ENCODE peak calls at places on chromosomes 4 and X, in seven cellular contexts. F is IMR-90, J is neuronal stem cell, I is mesendoderm, L is mesenchymal stem cell, T is H9, M is H1. S is an unnamed sample.

GRCh38 chr4:102500371-102501175 is 586 bp upstream of the NFKB1 start:
- DNase-seq in I (peak; percentile 45), T (peak; percentile 48), F (peak; percentile 61), M (no peak), L (peak; percentile 67), J (peak; percentile 11), S (peak; percentile 53)

GRCh38 chr4:70183168-70183939 is 12.2 kb upstream of the ODAM start:
- DNase-seq in F (peak; percentile 48), I (peak; percentile 80), J (peak; percentile 63), L (peak; percentile 54), T (peak; percentile 42), M (peak; percentile 9), S (no peak)

GRCh38 chr4:175935016-175935661 is 123.1 kb upstream of the GPM6A start:
- DNase-seq in T (no peak), I (peak; percentile 90), M (no peak), F (no peak), J (no peak), L (no peak), S (peak; percentile 10)

GRCh38 chr4:25578431-25578830 is 77.2 kb upstream of the SLC34A2 start:
- DNase-seq in T (peak; percentile 46), L (no peak), M (peak; percentile 36), I (no peak), F (no peak), J (no peak), S (no peak)

GRCh38 chrX:36963069-36963808 is 44.9 kb upstream of the FAM47C start:
- DNase-seq in T (peak; percentile 53), F (no peak), I (peak; percentile 52), J (no peak), M (no peak), L (no peak), S (peak; percentile 42)

GRCh38 chr4:182736207-182736606 is 181.0 kb downstream of the DCTD start:
- DNase-seq in F (no peak), L (no peak), J (no peak), I (no peak), T (no peak), M (no peak), S (no peak)

GRCh38 chrX:18886344-18887161 is 97.4 kb downstream of the PHKA2 start:
- DNase-seq in J (peak; percentile 15), L (peak; percentile 54), I (peak; percentile 80), M (no peak), T (peak; percentile 76), F (peak; percentile 23), S (peak; percentile 92)

GRCh38 chr4:68129793-68130192 is at the start of gene TMPRSS11F:
- DNase-seq in J (no peak), T (no peak), L (no peak), I (peak; percentile 87), M (no peak), F (no peak), S (peak; percentile 95)

GRCh38 chr4:11741190-11741652 is 312.5 kb upstream of the HS3ST1 start:
- DNase-seq in I (peak; percentile 5), T (no peak), L (peak; percentile 78), M (no peak), F (peak; percentile 62), J (no peak), S (peak; percentile 72)

GRCh38 chr4:150828159-150828558 is 186.9 kb downstream of the LRBA start:
- DNase-seq in M (no peak), L (no peak), I (no peak), J (no peak), T (no peak), F (no peak), S (peak; percentile 15)

GRCh38 chrX:43349363-43349762 is 306.7 kb upstream of the MAOA start:
- DNase-seq in L (peak; percentile 23), F (peak; percentile 19), J (peak; percentile 0), T (peak; percentile 76), I (peak; percentile 71), M (no peak), S (peak; percentile 24)

GRCh38 chr4:4880492-4880891 is 21.0 kb downstream of the MSX1 start:
- DNase-seq in I (no peak), F (no peak), T (no peak), M (no peak), J (no peak), L (peak; percentile 18), S (no peak)
- H2BK5ac ChIP-seq in I (no peak overlapping the region), F (no peak overlapping the region), T (no peak overlapping the region), M (no peak overlapping the region), J (no peak overlapping the region), L (no peak overlapping the region), S (no peak overlapping the region)

GRCh38 chr4:184432127-184432922 is 42.0 kb downstream of the IRF2 start:
- DNase-seq in F (no peak), M (no peak), T (no peak), J (no peak), I (no peak), L (no peak), S (no peak)

GRCh38 chr4:184434021-184434420 is 40.3 kb downstream of the IRF2 start:
- DNase-seq in I (no peak), M (no peak), T (no peak), F (no peak), L (no peak), J (no peak), S (no peak)

GRCh38 chr4:184437565-184437964 is 36.8 kb downstream of the IRF2 start:
- DNase-seq in L (no peak), M (no peak), I (no peak), T (no peak), J (no peak), F (peak; percentile 50), S (no peak)

GRCh38 chr4:184433258-184433892 is 41.0 kb downstream of the IRF2 start:
- DNase-seq in L (no peak), M (no peak), I (no peak), F (peak; percentile 13), T (no peak), J (no peak), S (peak; percentile 57)

DNA sequence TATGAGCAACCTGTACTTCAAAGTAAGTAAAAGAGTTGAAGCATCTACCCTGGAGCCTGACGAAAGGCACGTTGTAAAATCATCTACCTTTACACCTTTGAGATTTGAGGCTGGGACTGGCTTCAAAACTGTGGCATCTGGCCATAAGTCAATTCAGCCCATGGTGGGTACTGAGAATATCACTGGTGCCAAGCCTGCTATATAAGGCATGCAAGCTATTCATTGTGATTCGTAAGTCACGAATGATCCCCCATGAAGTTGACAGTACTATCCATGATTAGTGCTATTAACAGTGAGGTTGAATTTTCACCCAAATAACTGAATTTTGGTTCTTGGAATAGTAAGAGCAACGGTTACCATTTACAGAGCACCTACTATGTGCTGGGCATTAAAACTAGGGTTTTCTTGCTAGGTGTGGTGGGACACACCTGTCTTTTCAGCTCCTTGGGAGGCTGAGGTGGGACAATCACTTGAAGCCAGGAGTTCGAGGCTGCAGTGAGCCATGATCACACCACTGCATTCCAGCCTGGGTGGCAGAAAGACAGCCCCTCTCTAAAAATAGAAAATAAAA is 39.8 kb downstream of the IRF2 start:
- DNase-seq in T (no peak), F (no peak), J (no peak), L (no peak), M (no peak), I (no peak), S (no peak)
- H3K9ac ChIP-seq in T (no peak overlapping the region), F (no peak overlapping the region), J (no peak overlapping the region), L (no peak overlapping the region), M (no peak overlapping the region), I (no peak overlapping the region), S (no peak overlapping the region)

GRCh38 chrX:14051416-14051815 is 21.7 kb upstream of the GEMIN8 start:
- DNase-seq in L (peak; percentile 21), M (no peak), I (no peak), T (no peak), J (no peak), F (no peak), S (no peak)
- H3K23ac ChIP-seq in L (no peak overlapping the region), M (no peak overlapping the region), I (no peak overlapping the region), T (no peak overlapping the region), J (no peak overlapping the region), F (no peak overlapping the region), S (no peak overlapping the region)

DNA sequence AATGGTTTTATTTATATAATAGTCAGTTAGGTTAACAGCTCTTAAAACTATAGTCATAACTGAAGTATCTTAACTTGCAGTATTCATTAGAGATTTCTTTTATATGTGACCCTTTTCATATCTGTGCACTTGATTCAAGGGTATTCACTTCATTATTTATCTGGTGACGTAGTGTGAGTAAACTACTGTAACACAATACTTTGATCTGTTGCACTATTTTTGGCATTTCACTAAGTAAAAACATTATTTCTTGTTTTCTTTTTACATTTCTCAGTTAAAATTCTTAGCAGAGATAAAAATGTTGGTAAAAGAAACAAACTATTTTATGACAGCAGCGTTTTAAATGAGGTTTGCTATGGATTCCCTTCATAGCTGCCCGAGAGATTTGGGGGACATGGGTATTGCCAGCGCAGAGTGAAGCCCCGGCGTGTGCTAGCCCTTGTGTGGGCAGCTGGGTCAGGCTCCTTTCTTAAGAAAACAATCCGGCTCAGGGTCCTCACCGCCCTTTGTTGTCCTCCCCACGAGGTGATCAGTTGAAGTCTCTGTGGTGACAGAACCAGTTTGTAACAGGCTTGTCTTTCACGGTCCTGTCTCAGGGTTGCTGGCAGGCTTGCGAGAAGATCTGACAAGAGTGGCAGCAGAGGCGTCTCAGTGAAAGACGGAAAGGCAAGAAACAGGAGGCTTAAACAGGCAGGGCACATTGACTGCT is 293.4 kb downstream of the BMPR1B start:
- DNase-seq in T (peak; percentile 39), L (no peak), I (peak; percentile 13), J (peak; percentile 45), M (no peak), F (no peak), S (no peak)
- H2BK5ac ChIP-seq in T (no peak overlapping the region), L (no peak overlapping the region), I (no peak overlapping the region), J (no peak overlapping the region), M (no peak overlapping the region), F (no peak overlapping the region), S (no peak overlapping the region)

GRCh38 chr4:2924765-2925301 is 38.4 kb downstream of the NOP14 start:
- DNase-seq in L (no peak), I (no peak), M (no peak), T (no peak), F (no peak), J (no peak), S (no peak)

GRCh38 chr4:2923678-2924173 is 39.5 kb downstream of the NOP14 start:
- DNase-seq in F (no peak), I (no peak), M (no peak), T (no peak), J (no peak), L (no peak), S (no peak)

GRCh38 chr4:2925496-2925895 is 37.7 kb downstream of the NOP14 start:
- DNase-seq in M (no peak), L (no peak), I (no peak), F (no peak), J (no peak), T (no peak), S (no peak)

GRCh38 chr4:2924286-2924685 is 38.9 kb downstream of the NOP14 start:
- DNase-seq in J (no peak), M (no peak), I (no peak), T (no peak), L (no peak), F (no peak), S (no peak)

DNA sequence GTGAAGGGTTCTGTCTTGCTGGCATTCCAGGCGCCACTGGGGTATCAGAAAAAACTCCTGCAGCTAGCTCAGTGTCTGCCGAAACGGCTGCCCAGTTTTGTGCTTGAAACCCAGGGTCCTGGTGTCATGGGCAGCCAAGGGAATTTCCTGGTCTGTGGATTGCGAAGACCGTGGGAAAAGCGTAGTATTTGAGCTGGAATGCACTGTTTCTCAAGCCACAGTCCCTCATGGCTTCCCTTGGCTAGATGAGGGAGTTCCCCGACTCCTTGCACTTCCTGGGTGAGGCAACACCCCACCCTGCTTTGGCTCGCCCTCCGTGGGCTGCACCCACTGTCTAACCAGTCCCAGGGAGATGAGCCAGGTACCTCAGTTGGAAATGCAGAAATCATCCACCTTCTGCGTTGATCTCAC is 40.1 kb downstream of the NOP14 start:
- DNase-seq in F (peak; percentile 55), M (no peak), J (no peak), T (no peak), I (peak; percentile 44), L (peak; percentile 88), S (no peak)
- H3K9ac ChIP-seq in F (no peak overlapping the region), M (no peak overlapping the region), J (no peak overlapping the region), T (no peak overlapping the region), I (no peak overlapping the region), L (no peak overlapping the region), S (no peak overlapping the region)